ENCODE peak calls at places on chromosomes 7 and 10, in six cellular contexts. M, Y, E, F, R and C are unnamed samples.

GRCh38 chr7:91778416-91778815 is 102.1 kb downstream of the MTERF1 start:
- DNase-seq in E (no peak), Y (no peak), M (no peak), F (no peak), R (no peak), C (no peak)

GRCh38 chr7:277228-277627 is 12.7 kb upstream of the FOXL3 start:
- DNase-seq in E (no peak), Y (no peak), M (no peak), R (peak), F (no peak), C (no peak)

GRCh38 chr10:60572511-60573194 is 183.0 kb upstream of the ANK3 start:
- DNase-seq in Y (peak), E (peak), M (peak), R (peak), F (peak), C (peak)

GRCh38 chr7:20749896-20750295 is 36.8 kb downstream of the SP8 start:
- DNase-seq in E (no peak), F (no peak), R (peak), M (no peak), Y (no peak), C (no peak)

GRCh38 chr7:83469491-83469890 is 179.4 kb downstream of the SEMA3E start:
- DNase-seq in Y (no peak), R (peak), E (no peak), F (no peak), M (no peak), C (no peak)

GRCh38 chr7:19378340-19378704 is 233.1 kb upstream of the FERD3L start:
- DNase-seq in Y (peak), E (no peak), R (no peak), M (no peak), F (no peak), C (no peak)

GRCh38 chr10:22931948-22932347 is 4.1 kb downstream of the ARMC3 start:
- DNase-seq in E (no peak), F (peak), Y (peak), R (peak), M (no peak), C (no peak)

GRCh38 chr10:50316695-50317648 is 65.7 kb upstream of the ASAH2 start:
- DNase-seq in R (peak), Y (no peak), F (no peak), M (no peak), E (no peak), C (no peak)

GRCh38 chr10:19014034-19014433 is 34.6 kb upstream of the MALRD1 start:
- DNase-seq in M (no peak), E (no peak), Y (peak), R (peak), F (no peak), C (no peak)

GRCh38 chr10:12056758-12057157 is 12.0 kb upstream of the DHTKD1 start:
- DNase-seq in R (no peak), F (no peak), Y (no peak), E (no peak), M (no peak), C (no peak)

GRCh38 chr10:12396567-12396966 is 47.2 kb downstream of the CAMK1D start:
- DNase-seq in Y (no peak), R (no peak), E (no peak), M (no peak), F (no peak), C (no peak)

GRCh38 chr10:36677170-36677768 is 448.1 kb upstream of the ANKRD30A start:
- DNase-seq in M (no peak), Y (peak), R (peak), F (no peak), E (no peak), C (no peak)

GRCh38 chr7:28005848-28006233 is 174.8 kb downstream of the JAZF1 start:
- DNase-seq in Y (no peak), F (no peak), R (no peak), E (no peak), M (no peak), C (no peak)

GRCh38 chr7:40899651-40900507 is 765.1 kb downstream of the SUGCT start:
- DNase-seq in Y (no peak), R (no peak), E (no peak), M (no peak), F (no peak), C (no peak)

GRCh38 chr7:30269398-30269964 is 14.9 kb upstream of the ZNRF2 start:
- DNase-seq in R (no peak), Y (no peak), M (no peak), F (no peak), E (no peak), C (no peak)

GRCh38 chr10:104417629-104418292 is 64.1 kb downstream of the CFAP58 start:
- DNase-seq in M (no peak), R (no peak), E (no peak), Y (peak), F (no peak), C (no peak)

GRCh38 chr7:1729773-1730172 is 59.7 kb downstream of the ELFN1 start:
- DNase-seq in M (no peak), F (no peak), E (no peak), Y (no peak), R (no peak), C (no peak)

GRCh38 chr7:152313217-152313616 is 122.6 kb downstream of the KMT2C start:
- DNase-seq in E (no peak), Y (no peak), F (no peak), M (no peak), R (no peak), C (no peak)

GRCh38 chr7:152312316-152312715 is 123.5 kb downstream of the KMT2C start:
- DNase-seq in R (no peak), M (no peak), Y (peak), F (no peak), E (no peak), C (no peak)

GRCh38 chr7:152315845-152316244 is 120.0 kb downstream of the KMT2C start:
- DNase-seq in E (no peak), M (no peak), F (no peak), Y (no peak), R (no peak), C (no peak)

DNA sequence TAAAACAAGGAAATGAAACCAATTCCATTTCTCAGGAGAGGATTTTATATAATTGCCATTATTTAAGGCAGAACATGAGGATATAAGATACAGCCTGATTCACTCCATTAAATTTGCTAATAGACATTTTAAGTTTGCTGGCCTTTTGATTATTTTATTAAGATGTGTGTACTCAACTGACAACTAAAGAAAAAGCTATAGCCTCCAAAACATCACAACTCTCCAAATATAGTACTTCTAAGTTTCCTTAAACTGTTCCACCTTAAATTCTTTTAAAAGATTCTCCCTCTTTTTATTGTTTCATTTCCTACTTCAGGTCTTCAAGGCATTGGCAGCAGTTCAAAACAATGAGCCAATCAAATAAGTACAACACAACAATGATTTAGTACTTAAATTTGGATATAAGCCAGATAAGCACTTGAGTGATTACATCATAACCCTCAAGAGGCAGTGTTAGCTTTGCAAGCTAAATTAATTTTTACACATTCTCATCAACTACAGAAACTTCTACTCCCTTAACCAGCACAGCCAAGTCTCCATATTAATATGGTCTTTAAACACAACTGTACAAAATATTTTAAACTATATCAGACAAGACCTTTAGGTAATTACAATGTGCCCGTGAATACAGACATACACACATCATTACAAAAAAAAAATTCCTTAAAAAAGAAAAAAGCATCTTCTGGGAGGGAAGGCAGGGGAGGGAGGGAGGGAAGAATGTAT is 121.8 kb downstream of the KMT2C start:
- DNase-seq in E (no peak), F (peak), M (peak), Y (peak), R (peak), C (no peak)
- H3K27ac ChIP-seq in E (peak), F (no peak), M (no peak), Y (no peak), R (peak), C (no peak)

DNA sequence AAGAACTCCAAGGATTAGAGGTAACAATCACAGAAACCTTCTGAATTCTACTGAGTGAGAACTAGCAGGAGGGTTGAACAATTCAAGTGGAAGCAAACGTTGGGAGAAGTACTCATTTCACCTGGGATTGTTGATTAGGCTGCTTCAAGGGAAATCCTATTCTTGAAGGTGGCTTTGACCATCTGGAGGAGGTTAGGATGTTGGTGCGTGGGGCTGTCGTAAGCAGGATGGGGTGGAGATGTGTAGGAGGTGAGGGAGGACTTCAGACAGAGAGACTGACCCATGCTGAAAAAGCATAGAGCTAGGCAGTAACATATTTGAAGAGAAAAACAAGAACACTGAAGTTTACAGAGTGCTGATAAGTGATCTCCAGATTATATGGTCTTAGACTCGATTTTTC is 147.9 kb downstream of the FRMD4A start:
- DNase-seq in Y (no peak), E (no peak), M (no peak), R (no peak), F (no peak), C (no peak)
- H3K27ac ChIP-seq in Y (no peak), E (no peak), M (no peak), R (no peak), F (no peak), C (no peak)

DNA sequence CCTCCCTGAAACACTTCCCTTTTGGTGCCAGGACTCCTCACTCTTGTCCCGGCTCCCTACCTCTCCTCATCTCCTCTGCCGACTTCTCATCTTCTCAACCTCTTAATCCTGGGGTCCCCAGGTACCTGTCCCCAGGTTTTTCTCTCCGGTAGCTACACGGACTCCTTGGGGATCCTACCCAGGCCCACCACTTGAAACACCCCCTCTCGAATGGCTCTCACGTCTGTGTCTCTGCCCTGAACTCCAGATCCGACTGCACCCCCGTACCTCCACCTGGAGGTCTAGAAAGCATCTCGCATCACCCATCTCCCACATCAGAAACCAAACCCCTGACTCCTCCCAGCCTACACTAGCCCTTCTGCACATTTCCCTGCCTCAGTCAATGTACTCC is 4.8 kb downstream of the TBATA start:
- DNase-seq in M (no peak), R (no peak), F (no peak), E (no peak), Y (no peak), C (no peak)
- H3K27ac ChIP-seq in M (no peak), R (no peak), F (no peak), E (no peak), Y (no peak), C (no peak)

GRCh38 chr7:134739362-134739761 is 40.1 kb upstream of the CALD1 start:
- DNase-seq in E (no peak), Y (no peak), F (no peak), M (no peak), R (no peak), C (no peak)
- H3K27ac ChIP-seq in E (no peak), Y (no peak), F (peak), M (no peak), R (no peak), C (no peak)

DNA sequence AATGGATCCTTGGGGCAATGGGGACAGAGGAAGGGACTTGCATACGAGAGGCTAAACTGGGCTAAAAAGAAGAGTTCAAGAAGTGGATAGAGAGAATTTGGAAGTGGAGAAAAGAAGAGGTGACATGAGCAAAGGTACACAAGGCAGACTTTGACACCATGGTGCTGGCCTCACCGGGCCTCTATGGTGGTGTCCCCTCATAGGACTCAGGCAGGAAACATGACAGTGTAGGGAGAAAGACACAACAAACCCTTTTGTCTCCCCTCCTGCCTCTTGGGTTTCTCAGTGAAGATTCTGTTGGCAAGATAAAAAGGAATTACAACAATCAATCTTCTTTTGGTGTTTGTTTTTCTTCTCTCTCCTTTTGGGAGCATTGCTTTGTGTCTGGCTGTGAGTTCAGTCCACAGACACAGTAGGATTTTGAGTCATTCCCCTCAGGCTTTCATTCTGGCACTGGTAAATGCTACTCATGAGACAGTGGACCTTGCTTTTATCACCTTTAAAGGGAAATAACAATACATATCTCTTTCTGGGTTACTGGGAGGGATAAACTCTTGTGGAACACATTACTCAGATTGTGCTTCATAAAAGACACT is 827.7 kb downstream of the TNS3 start:
- DNase-seq in M (no peak), F (no peak), E (no peak), R (peak), Y (no peak), C (no peak)
- H3K27ac ChIP-seq in M (no peak), F (peak), E (no peak), R (peak), Y (no peak), C (no peak)

DNA sequence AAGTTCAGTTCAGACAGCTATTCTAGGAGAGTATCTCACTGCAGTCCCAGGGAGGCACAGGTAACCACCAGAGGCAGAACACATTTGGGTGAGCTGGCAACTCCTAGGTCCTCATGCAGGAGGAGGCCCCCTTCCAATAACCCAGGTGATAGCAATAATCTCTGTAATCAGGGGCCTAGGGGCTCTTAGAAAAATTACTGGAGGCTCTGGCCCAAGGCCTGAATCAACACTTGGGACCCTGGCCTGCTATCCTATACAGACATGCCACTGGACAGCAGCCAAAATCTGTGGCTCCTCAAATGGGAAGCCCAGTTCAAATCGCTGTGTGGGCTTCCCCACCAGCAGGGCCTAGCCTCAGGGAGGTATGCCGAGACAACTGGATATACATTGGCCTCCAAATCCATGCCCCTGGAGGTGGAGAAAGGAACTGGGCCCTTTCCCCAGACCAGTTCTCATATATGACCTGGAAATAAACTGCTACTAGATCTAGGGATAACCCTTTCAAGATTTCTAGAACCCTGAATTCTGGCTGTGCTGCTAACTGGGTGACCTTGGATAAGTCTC is 1.6 kb downstream of the AVPI1 start:
- DNase-seq in Y (peak), E (no peak), M (no peak), R (peak), F (no peak), C (no peak)
- H3K27ac ChIP-seq in Y (peak), E (peak), M (no peak), R (no peak), F (peak), C (no peak)

GRCh38 chr7:73518470-73518869 is 3.6 kb downstream of the BAZ1B start:
- DNase-seq in F (no peak), Y (no peak), M (no peak), R (no peak), E (no peak), C (no peak)
- H3K27ac ChIP-seq in F (peak), Y (no peak), M (no peak), R (no peak), E (no peak), C (no peak)

DNA sequence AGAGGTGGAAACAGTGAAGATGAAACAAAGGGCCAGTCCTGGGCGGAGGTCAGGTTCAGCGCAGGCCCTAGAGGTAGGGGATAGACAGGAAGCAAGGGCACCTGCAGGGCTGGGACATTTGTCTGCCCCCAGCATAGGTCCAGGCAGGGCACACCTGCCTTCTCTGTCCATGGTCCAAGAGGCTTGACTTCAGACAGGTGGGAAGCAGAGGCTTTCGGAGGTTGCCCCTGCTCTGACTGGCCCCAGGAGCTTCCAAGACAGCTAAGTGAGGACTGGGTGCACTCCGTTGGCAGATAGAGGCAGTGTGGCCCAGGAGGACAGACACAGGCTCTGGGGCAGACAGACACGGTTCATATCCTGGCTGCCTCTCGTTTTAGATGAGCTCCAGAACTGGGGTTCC is 71.6 kb upstream of the GRB10 start:
- DNase-seq in E (no peak), R (no peak), Y (no peak), F (no peak), M (no peak), C (no peak)
- H3K27ac ChIP-seq in E (no peak), R (no peak), Y (no peak), F (no peak), M (no peak), C (no peak)